ENCODE peak calls at places on chromosome 19, in four cellular contexts. Q, F, Z and U are unnamed samples.
A peak's percentile ranks its signal among the peaks of the same experiment; 100 is the strongest.

GRCh38 chr19:17404015-17404414 is 1.4 kb downstream of the BST2 start:
- DNase-seq in Q (no peak), F (no peak), Z (no peak), U (no peak)

GRCh38 chr19:13997637-13997962 is 8.5 kb downstream of the RFX1 start:
- DNase-seq in F (no peak), Q (no peak), Z (no peak), U (peak; percentile 29)

GRCh38 chr19:14107581-14108461 is 9.7 kb downstream of the PRKACA start:
- DNase-seq in Q (no peak), Z (no peak), F (no peak), U (peak; percentile 34)

GRCh38 chr19:32224371-32225244 is 120.8 kb upstream of the ZNF507 start:
- DNase-seq in Z (peak; percentile 35), F (peak; percentile 15), Q (peak; percentile 91), U (peak; percentile 49)

GRCh38 chr19:1967087-1967608 is 26.2 kb downstream of the CSNK1G2 start:
- DNase-seq in Z (no peak), F (no peak), Q (no peak), U (no peak)

GRCh38 chr19:2037676-2038255 is 13.3 kb downstream of the MKNK2 start:
- DNase-seq in Q (no peak), F (no peak), Z (no peak), U (no peak)

GRCh38 chr19:30086220-30086619 is 144.2 kb downstream of the URI1 start:
- DNase-seq in Z (no peak), Q (no peak), F (no peak), U (peak; percentile 21)

GRCh38 chr19:30447276-30447870 is 75.2 kb downstream of the ZNF536 start:
- DNase-seq in Q (no peak), F (no peak), Z (no peak), U (peak; percentile 17)

GRCh38 chr19:6126335-6126974 is 9.0 kb upstream of the ACSBG2 start:
- DNase-seq in F (peak; percentile 71), Q (no peak), Z (peak; percentile 85), U (peak; percentile 76)

GRCh38 chr19:40702337-40703012 is 12.0 kb upstream of the NUMBL start:
- DNase-seq in Q (peak; percentile 84), F (no peak), Z (peak; percentile 28), U (peak; percentile 85)

GRCh38 chr19:18895038-18895827 is 725 bp downstream of the CERS1 start:
- DNase-seq in F (no peak), Z (peak; percentile 40), Q (peak; percentile 80), U (peak; percentile 81)

GRCh38 chr19:55112781-55113569 is 4.5 kb downstream of the PPP1R12C start:
- DNase-seq in Z (no peak), F (no peak), Q (no peak), U (peak; percentile 52)

GRCh38 chr19:1343026-1343425 is 40.7 kb upstream of the NDUFS7 start:
- DNase-seq in Z (no peak), Q (no peak), F (no peak), U (no peak)

GRCh38 chr19:13243971-13244370 is 93.8 kb downstream of the IER2 start:
- DNase-seq in Q (no peak), F (no peak), Z (no peak), U (no peak)

GRCh38 chr19:1264801-1265610 is 4.1 kb upstream of the CIRBP start:
- DNase-seq in Q (peak; percentile 81), Z (peak; percentile 95), F (peak; percentile 88), U (peak; percentile 95)

GRCh38 chr19:46546194-46546896 is 50.7 kb upstream of the PNMA8B start:
- DNase-seq in Z (peak; percentile 26), Q (peak; percentile 59), F (peak; percentile 14), U (peak; percentile 78)

DNA sequence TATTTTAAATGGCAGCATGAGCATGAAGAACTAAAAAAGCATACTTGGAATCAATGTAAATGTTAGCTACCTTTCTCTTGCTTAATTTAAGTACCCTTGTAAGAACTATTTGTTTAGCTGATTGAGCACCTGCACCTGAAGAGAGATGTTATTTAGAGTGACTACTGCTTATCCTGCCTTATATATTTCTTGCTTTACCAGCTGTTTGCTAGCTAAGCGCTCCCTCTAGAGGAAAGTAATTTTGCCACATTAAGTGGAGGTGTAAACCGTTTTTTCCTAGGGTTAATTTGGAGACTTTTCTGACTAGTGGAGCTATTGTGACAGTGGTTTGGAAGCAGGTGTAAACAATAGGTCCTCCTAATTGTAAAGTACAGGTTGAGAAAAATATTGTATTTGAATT is 19.4 kb upstream of the PSG2 start:
- DNase-seq in Z (no peak), Q (no peak), F (no peak), U (no peak)
- H3K4me1 ChIP-seq in Z (no peaks in the 10 kb centered on the region), Q (no peaks in the 10 kb centered on the region), F (peaks cover 5% of the 10 kb centered on the region), U (no peaks in the 10 kb centered on the region)

GRCh38 chr19:3831601-3832000 is 37.2 kb downstream of the ZFR2 start:
- DNase-seq in Q (no peak), Z (no peak), F (no peak), U (no peak)
- H3K27ac ChIP-seq in Q (no peak overlapping the region), Z (no peak overlapping the region), F (no peak overlapping the region), U (no peak overlapping the region)

GRCh38 chr19:57389730-57390598 is at the start of gene ZNF548:
- DNase-seq in F (peak; percentile 100), Q (peak; percentile 96), Z (peak; percentile 100), U (peak; percentile 100)
- H2BK120ac ChIP-seq in F (peak within 1 kb of the TSS; percentile 27), Q (no peak within 1 kb of the TSS), Z (no peak within 1 kb of the TSS), U (no peak within 1 kb of the TSS)

GRCh38 chr19:37074819-37075362 is 3.3 kb upstream of the ZNF420 start:
- DNase-seq in Z (no peak), Q (no peak), F (no peak), U (no peak)
- H3K4me1 ChIP-seq in Z (no peaks in the 10 kb centered on the region), Q (no peaks in the 10 kb centered on the region), F (no peaks in the 10 kb centered on the region), U (peaks cover 3% of the 10 kb centered on the region)

GRCh38 chr19:9054768-9055167 is 32.1 kb upstream of the OR1M1 start:
- DNase-seq in Z (no peak), Q (peak; percentile 54), F (no peak), U (peak; percentile 88)
- H3K27ac ChIP-seq in Z (peak overlapping the region; percentile 61), Q (peak overlapping the region; percentile 69), F (no peak overlapping the region), U (peak overlapping the region; percentile 57)

GRCh38 chr19:58044886-58045285 is 11.1 kb downstream of the ZSCAN1 start:
- DNase-seq in Q (no peak), F (no peak), Z (no peak), U (no peak)
- H2BK120ac ChIP-seq in Q (no peak overlapping the region), F (no peak overlapping the region), Z (no peak overlapping the region), U (no peak overlapping the region)